ENCODE peak calls at places on chromosomes 12 and 14, in nine cellular contexts. One of them, this sample, is unnamed.

GRCh38 chr12:53484686-53485567 is 14.3 kb downstream of the MAP3K12 start:
- DNase-seq in activated effector memory CD4-positive, alpha-beta T cell treated with anti-CD3 and anti-CD28 coated beads, Interleukin-2, amount 50 U/mL, for 16 hours: no peak
- DNase-seq in NCI-H1092: no peak
- DNase-seq in NCI-H1105: no peak
- DNase-seq in Right ventricle myocardium superior: no peak
- DNase-seq in esophagus squamous epithelium: no peak
- DNase-seq in nephron progenitor cell: no peak
- DNase-seq in midbrain: no peak
- DNase-seq in T-helper 17 cell: no peak
- DNase-seq in this sample: no peak

GRCh38 chr12:26152507-26153102 is 27.8 kb upstream of the BHLHE41 start:
- DNase-seq in T-helper 17 cell: no peak
- DNase-seq in activated effector memory CD4-positive, alpha-beta T cell treated with anti-CD3 and anti-CD28 coated beads, Interleukin-2, amount 50 U/mL, for 16 hours: no peak
- DNase-seq in nephron progenitor cell: no peak
- DNase-seq in esophagus squamous epithelium: no peak
- DNase-seq in midbrain: no peak
- DNase-seq in NCI-H1092: no peak
- DNase-seq in NCI-H1105: no peak
- DNase-seq in Right ventricle myocardium superior: no peak
- DNase-seq in this sample: no peak

GRCh38 chr12:16424531-16424930 is 77.1 kb downstream of the MGST1 start:
- DNase-seq in NCI-H1092: no peak
- DNase-seq in midbrain: no peak
- DNase-seq in activated effector memory CD4-positive, alpha-beta T cell treated with anti-CD3 and anti-CD28 coated beads, Interleukin-2, amount 50 U/mL, for 16 hours: no peak
- DNase-seq in NCI-H1105: no peak
- DNase-seq in esophagus squamous epithelium: no peak
- DNase-seq in T-helper 17 cell: no peak
- DNase-seq in Right ventricle myocardium superior: no peak
- DNase-seq in nephron progenitor cell: no peak
- DNase-seq in this sample: no peak

GRCh38 chr14:89232366-89233070 is 184.5 kb downstream of the FOXN3 start:
- DNase-seq in nephron progenitor cell: no peak
- DNase-seq in Right ventricle myocardium superior: no peak
- DNase-seq in midbrain: no peak
- DNase-seq in esophagus squamous epithelium: no peak
- DNase-seq in NCI-H1092: no peak
- DNase-seq in NCI-H1105: no peak
- DNase-seq in activated effector memory CD4-positive, alpha-beta T cell treated with anti-CD3 and anti-CD28 coated beads, Interleukin-2, amount 50 U/mL, for 16 hours: no peak
- DNase-seq in T-helper 17 cell: no peak
- DNase-seq in this sample: no peak

GRCh38 chr14:37595809-37596595 is 573 bp downstream of the TTC6 start:
- DNase-seq in T-helper 17 cell: no peak
- DNase-seq in esophagus squamous epithelium: no peak
- DNase-seq in Right ventricle myocardium superior: no peak
- DNase-seq in activated effector memory CD4-positive, alpha-beta T cell treated with anti-CD3 and anti-CD28 coated beads, Interleukin-2, amount 50 U/mL, for 16 hours: peak
- DNase-seq in nephron progenitor cell: peak
- DNase-seq in NCI-H1105: peak
- DNase-seq in NCI-H1092: peak
- DNase-seq in midbrain: no peak
- DNase-seq in this sample: peak

GRCh38 chr12:121753844-121754264 is 39.6 kb downstream of the RHOF start:
- DNase-seq in NCI-H1092: no peak
- DNase-seq in esophagus squamous epithelium: no peak
- DNase-seq in NCI-H1105: no peak
- DNase-seq in activated effector memory CD4-positive, alpha-beta T cell treated with anti-CD3 and anti-CD28 coated beads, Interleukin-2, amount 50 U/mL, for 16 hours: no peak
- DNase-seq in midbrain: peak
- DNase-seq in nephron progenitor cell: no peak
- DNase-seq in T-helper 17 cell: no peak
- DNase-seq in Right ventricle myocardium superior: peak
- DNase-seq in this sample: no peak

GRCh38 chr12:104630230-104630670 is 173.5 kb downstream of the CHST11 start:
- DNase-seq in NCI-H1105: peak
- DNase-seq in T-helper 17 cell: no peak
- DNase-seq in Right ventricle myocardium superior: no peak
- DNase-seq in esophagus squamous epithelium: no peak
- DNase-seq in NCI-H1092: peak
- DNase-seq in nephron progenitor cell: peak
- DNase-seq in midbrain: no peak
- DNase-seq in activated effector memory CD4-positive, alpha-beta T cell treated with anti-CD3 and anti-CD28 coated beads, Interleukin-2, amount 50 U/mL, for 16 hours: no peak
- DNase-seq in this sample: no peak

GRCh38 chr12:107775093-107775721 is 703 bp downstream of the ASCL4 start:
- DNase-seq in T-helper 17 cell: no peak
- DNase-seq in NCI-H1092: no peak
- DNase-seq in nephron progenitor cell: peak
- DNase-seq in activated effector memory CD4-positive, alpha-beta T cell treated with anti-CD3 and anti-CD28 coated beads, Interleukin-2, amount 50 U/mL, for 16 hours: no peak
- DNase-seq in midbrain: no peak
- DNase-seq in NCI-H1105: peak
- DNase-seq in esophagus squamous epithelium: no peak
- DNase-seq in Right ventricle myocardium superior: peak
- DNase-seq in this sample: no peak

GRCh38 chr12:105330938-105331804 is 680 bp downstream of the C12orf75 start:
- DNase-seq in NCI-H1105: no peak
- DNase-seq in NCI-H1092: no peak
- DNase-seq in midbrain: no peak
- DNase-seq in Right ventricle myocardium superior: peak
- DNase-seq in esophagus squamous epithelium: no peak
- DNase-seq in nephron progenitor cell: peak
- DNase-seq in activated effector memory CD4-positive, alpha-beta T cell treated with anti-CD3 and anti-CD28 coated beads, Interleukin-2, amount 50 U/mL, for 16 hours: peak
- DNase-seq in T-helper 17 cell: no peak
- DNase-seq in this sample: no peak

GRCh38 chr12:15001733-15002471 is 29.1 kb downstream of the PDE6H start:
- DNase-seq in midbrain: peak
- DNase-seq in activated effector memory CD4-positive, alpha-beta T cell treated with anti-CD3 and anti-CD28 coated beads, Interleukin-2, amount 50 U/mL, for 16 hours: no peak
- DNase-seq in Right ventricle myocardium superior: peak
- DNase-seq in NCI-H1092: peak
- DNase-seq in esophagus squamous epithelium: no peak
- DNase-seq in T-helper 17 cell: no peak
- DNase-seq in NCI-H1105: no peak
- DNase-seq in nephron progenitor cell: peak
- DNase-seq in this sample: no peak

GRCh38 chr12:119202544-119202943 is 23.8 kb downstream of the HSPB8 start:
- DNase-seq in T-helper 17 cell: no peak
- DNase-seq in activated effector memory CD4-positive, alpha-beta T cell treated with anti-CD3 and anti-CD28 coated beads, Interleukin-2, amount 50 U/mL, for 16 hours: no peak
- DNase-seq in NCI-H1092: no peak
- DNase-seq in NCI-H1105: no peak
- DNase-seq in Right ventricle myocardium superior: no peak
- DNase-seq in esophagus squamous epithelium: no peak
- DNase-seq in midbrain: no peak
- DNase-seq in nephron progenitor cell: no peak
- DNase-seq in this sample: no peak

GRCh38 chr12:52496590-52497071 is 3.6 kb upstream of the KRT6A start:
- DNase-seq in NCI-H1092: no peak
- DNase-seq in esophagus squamous epithelium: no peak
- DNase-seq in Right ventricle myocardium superior: no peak
- DNase-seq in activated effector memory CD4-positive, alpha-beta T cell treated with anti-CD3 and anti-CD28 coated beads, Interleukin-2, amount 50 U/mL, for 16 hours: no peak
- DNase-seq in T-helper 17 cell: no peak
- DNase-seq in NCI-H1105: no peak
- DNase-seq in midbrain: no peak
- DNase-seq in nephron progenitor cell: no peak
- DNase-seq in this sample: no peak

GRCh38 chr14:21557084-21557901 is 22.6 kb downstream of the OR10G3 start:
- DNase-seq in T-helper 17 cell: peak
- DNase-seq in NCI-H1092: peak
- DNase-seq in Right ventricle myocardium superior: peak
- DNase-seq in NCI-H1105: peak
- DNase-seq in activated effector memory CD4-positive, alpha-beta T cell treated with anti-CD3 and anti-CD28 coated beads, Interleukin-2, amount 50 U/mL, for 16 hours: peak
- DNase-seq in nephron progenitor cell: peak
- DNase-seq in midbrain: peak
- DNase-seq in esophagus squamous epithelium: peak
- DNase-seq in this sample: peak

GRCh38 chr12:15044461-15044860 is 71.6 kb downstream of the PDE6H start:
- DNase-seq in activated effector memory CD4-positive, alpha-beta T cell treated with anti-CD3 and anti-CD28 coated beads, Interleukin-2, amount 50 U/mL, for 16 hours: no peak
- DNase-seq in T-helper 17 cell: no peak
- DNase-seq in Right ventricle myocardium superior: no peak
- DNase-seq in midbrain: no peak
- DNase-seq in NCI-H1105: no peak
- DNase-seq in nephron progenitor cell: no peak
- DNase-seq in NCI-H1092: no peak
- DNase-seq in esophagus squamous epithelium: no peak
- DNase-seq in this sample: no peak

GRCh38 chr12:55830601-55831406 is 1.4 kb upstream of the DNAJC14 start:
- DNase-seq in esophagus squamous epithelium: no peak
- DNase-seq in activated effector memory CD4-positive, alpha-beta T cell treated with anti-CD3 and anti-CD28 coated beads, Interleukin-2, amount 50 U/mL, for 16 hours: peak
- DNase-seq in nephron progenitor cell: peak
- DNase-seq in T-helper 17 cell: no peak
- DNase-seq in NCI-H1105: peak
- DNase-seq in midbrain: peak
- DNase-seq in Right ventricle myocardium superior: peak
- DNase-seq in NCI-H1092: peak
- DNase-seq in this sample: no peak

GRCh38 chr14:49939884-49940510 is 47.1 kb downstream of the ARF6 start:
- DNase-seq in NCI-H1092: no peak
- DNase-seq in Right ventricle myocardium superior: no peak
- DNase-seq in T-helper 17 cell: no peak
- DNase-seq in midbrain: no peak
- DNase-seq in esophagus squamous epithelium: no peak
- DNase-seq in activated effector memory CD4-positive, alpha-beta T cell treated with anti-CD3 and anti-CD28 coated beads, Interleukin-2, amount 50 U/mL, for 16 hours: no peak
- DNase-seq in nephron progenitor cell: no peak
- DNase-seq in NCI-H1105: no peak
- DNase-seq in this sample: no peak

GRCh38 chr14:70416717-70417349 is at the start of gene SYNJ2BP:
- DNase-seq in activated effector memory CD4-positive, alpha-beta T cell treated with anti-CD3 and anti-CD28 coated beads, Interleukin-2, amount 50 U/mL, for 16 hours: peak
- DNase-seq in nephron progenitor cell: peak
- DNase-seq in NCI-H1092: peak
- DNase-seq in midbrain: peak
- DNase-seq in Right ventricle myocardium superior: peak
- DNase-seq in esophagus squamous epithelium: peak
- DNase-seq in T-helper 17 cell: peak
- DNase-seq in NCI-H1105: peak
- DNase-seq in this sample: no peak

GRCh38 chr12:109677323-109677722 is 36.3 kb upstream of the FAM222A start:
- DNase-seq in midbrain: no peak
- DNase-seq in NCI-H1105: peak
- DNase-seq in nephron progenitor cell: no peak
- DNase-seq in NCI-H1092: no peak
- DNase-seq in esophagus squamous epithelium: no peak
- DNase-seq in activated effector memory CD4-positive, alpha-beta T cell treated with anti-CD3 and anti-CD28 coated beads, Interleukin-2, amount 50 U/mL, for 16 hours: no peak
- DNase-seq in Right ventricle myocardium superior: no peak
- DNase-seq in T-helper 17 cell: no peak
- DNase-seq in this sample: no peak

GRCh38 chr12:111430418-111431353 is 25.0 kb downstream of the SH2B3 start:
- DNase-seq in T-helper 17 cell: peak
- DNase-seq in NCI-H1092: no peak
- DNase-seq in NCI-H1105: no peak
- DNase-seq in Right ventricle myocardium superior: peak
- DNase-seq in activated effector memory CD4-positive, alpha-beta T cell treated with anti-CD3 and anti-CD28 coated beads, Interleukin-2, amount 50 U/mL, for 16 hours: peak
- DNase-seq in nephron progenitor cell: no peak
- DNase-seq in esophagus squamous epithelium: no peak
- DNase-seq in midbrain: no peak
- DNase-seq in this sample: no peak

GRCh38 chr12:39616251-39616650 is 3.4 kb downstream of the ABCD2 start:
- DNase-seq in esophagus squamous epithelium: no peak
- DNase-seq in NCI-H1105: no peak
- DNase-seq in activated effector memory CD4-positive, alpha-beta T cell treated with anti-CD3 and anti-CD28 coated beads, Interleukin-2, amount 50 U/mL, for 16 hours: no peak
- DNase-seq in NCI-H1092: no peak
- DNase-seq in nephron progenitor cell: no peak
- DNase-seq in midbrain: no peak
- DNase-seq in Right ventricle myocardium superior: no peak
- DNase-seq in T-helper 17 cell: no peak
- DNase-seq in this sample: no peak

GRCh38 chr12:69897744-69898143 is 72.7 kb downstream of the MYRFL start:
- DNase-seq in NCI-H1105: no peak
- DNase-seq in esophagus squamous epithelium: no peak
- DNase-seq in T-helper 17 cell: no peak
- DNase-seq in Right ventricle myocardium superior: peak
- DNase-seq in nephron progenitor cell: no peak
- DNase-seq in activated effector memory CD4-positive, alpha-beta T cell treated with anti-CD3 and anti-CD28 coated beads, Interleukin-2, amount 50 U/mL, for 16 hours: no peak
- DNase-seq in NCI-H1092: no peak
- DNase-seq in midbrain: peak
- DNase-seq in this sample: no peak

GRCh38 chr14:29236848-29237247 is 470.3 kb downstream of the FOXG1 start:
- DNase-seq in midbrain: no peak
- DNase-seq in esophagus squamous epithelium: no peak
- DNase-seq in NCI-H1092: no peak
- DNase-seq in activated effector memory CD4-positive, alpha-beta T cell treated with anti-CD3 and anti-CD28 coated beads, Interleukin-2, amount 50 U/mL, for 16 hours: no peak
- DNase-seq in NCI-H1105: no peak
- DNase-seq in nephron progenitor cell: no peak
- DNase-seq in Right ventricle myocardium superior: no peak
- DNase-seq in T-helper 17 cell: no peak
- DNase-seq in this sample: no peak

GRCh38 chr12:110737532-110737931 is 5.2 kb downstream of the PPP1CC start:
- DNase-seq in nephron progenitor cell: no peak
- DNase-seq in esophagus squamous epithelium: no peak
- DNase-seq in activated effector memory CD4-positive, alpha-beta T cell treated with anti-CD3 and anti-CD28 coated beads, Interleukin-2, amount 50 U/mL, for 16 hours: no peak
- DNase-seq in midbrain: no peak
- DNase-seq in NCI-H1092: no peak
- DNase-seq in NCI-H1105: no peak
- DNase-seq in Right ventricle myocardium superior: no peak
- DNase-seq in T-helper 17 cell: no peak
- DNase-seq in this sample: no peak

GRCh38 chr12:131950182-131950913 is 606 bp downstream of the EP400 start:
- DNase-seq in Right ventricle myocardium superior: peak
- DNase-seq in activated effector memory CD4-positive, alpha-beta T cell treated with anti-CD3 and anti-CD28 coated beads, Interleukin-2, amount 50 U/mL, for 16 hours: peak
- DNase-seq in nephron progenitor cell: peak
- DNase-seq in NCI-H1105: no peak
- DNase-seq in midbrain: no peak
- DNase-seq in T-helper 17 cell: peak
- DNase-seq in esophagus squamous epithelium: no peak
- DNase-seq in NCI-H1092: no peak
- DNase-seq in this sample: no peak

GRCh38 chr12:40854669-40855068 is 162.4 kb downstream of the CNTN1 start:
- DNase-seq in esophagus squamous epithelium: no peak
- DNase-seq in activated effector memory CD4-positive, alpha-beta T cell treated with anti-CD3 and anti-CD28 coated beads, Interleukin-2, amount 50 U/mL, for 16 hours: no peak
- DNase-seq in nephron progenitor cell: no peak
- DNase-seq in NCI-H1092: no peak
- DNase-seq in NCI-H1105: no peak
- DNase-seq in Right ventricle myocardium superior: no peak
- DNase-seq in midbrain: no peak
- DNase-seq in T-helper 17 cell: no peak
- DNase-seq in this sample: no peak

GRCh38 chr12:49777800-49778748 is 36.7 kb downstream of the TMBIM6 start:
- DNase-seq in NCI-H1105: no peak
- DNase-seq in NCI-H1092: no peak
- DNase-seq in T-helper 17 cell: peak
- DNase-seq in Right ventricle myocardium superior: peak
- DNase-seq in midbrain: no peak
- DNase-seq in activated effector memory CD4-positive, alpha-beta T cell treated with anti-CD3 and anti-CD28 coated beads, Interleukin-2, amount 50 U/mL, for 16 hours: peak
- DNase-seq in nephron progenitor cell: peak
- DNase-seq in esophagus squamous epithelium: no peak
- DNase-seq in this sample: no peak

GRCh38 chr12:117699118-117699517 is 269.7 kb downstream of the KSR2 start:
- DNase-seq in NCI-H1105: no peak
- DNase-seq in T-helper 17 cell: no peak
- DNase-seq in NCI-H1092: no peak
- DNase-seq in activated effector memory CD4-positive, alpha-beta T cell treated with anti-CD3 and anti-CD28 coated beads, Interleukin-2, amount 50 U/mL, for 16 hours: no peak
- DNase-seq in nephron progenitor cell: no peak
- DNase-seq in midbrain: no peak
- DNase-seq in esophagus squamous epithelium: no peak
- DNase-seq in Right ventricle myocardium superior: no peak
- DNase-seq in this sample: no peak

GRCh38 chr12:20181416-20181815 is 186.9 kb upstream of the PDE3A start:
- DNase-seq in T-helper 17 cell: no peak
- DNase-seq in esophagus squamous epithelium: no peak
- DNase-seq in NCI-H1105: no peak
- DNase-seq in activated effector memory CD4-positive, alpha-beta T cell treated with anti-CD3 and anti-CD28 coated beads, Interleukin-2, amount 50 U/mL, for 16 hours: no peak
- DNase-seq in nephron progenitor cell: no peak
- DNase-seq in NCI-H1092: no peak
- DNase-seq in Right ventricle myocardium superior: no peak
- DNase-seq in midbrain: no peak
- DNase-seq in this sample: no peak

GRCh38 chr12:91053951-91054715 is 3.7 kb downstream of the KERA start:
- DNase-seq in activated effector memory CD4-positive, alpha-beta T cell treated with anti-CD3 and anti-CD28 coated beads, Interleukin-2, amount 50 U/mL, for 16 hours: no peak
- DNase-seq in NCI-H1092: no peak
- DNase-seq in NCI-H1105: no peak
- DNase-seq in midbrain: no peak
- DNase-seq in nephron progenitor cell: no peak
- DNase-seq in Right ventricle myocardium superior: no peak
- DNase-seq in esophagus squamous epithelium: no peak
- DNase-seq in T-helper 17 cell: no peak
- DNase-seq in this sample: no peak

GRCh38 chr12:98575013-98575412 is 18.5 kb upstream of the SLC25A3 start:
- DNase-seq in activated effector memory CD4-positive, alpha-beta T cell treated with anti-CD3 and anti-CD28 coated beads, Interleukin-2, amount 50 U/mL, for 16 hours: no peak
- DNase-seq in NCI-H1092: no peak
- DNase-seq in midbrain: no peak
- DNase-seq in NCI-H1105: no peak
- DNase-seq in esophagus squamous epithelium: no peak
- DNase-seq in Right ventricle myocardium superior: no peak
- DNase-seq in nephron progenitor cell: no peak
- DNase-seq in T-helper 17 cell: no peak
- DNase-seq in this sample: no peak

GRCh38 chr14:56202256-56202655 is 84.0 kb downstream of the PELI2 start:
- DNase-seq in Right ventricle myocardium superior: no peak
- DNase-seq in midbrain: no peak
- DNase-seq in NCI-H1105: no peak
- DNase-seq in esophagus squamous epithelium: no peak
- DNase-seq in NCI-H1092: no peak
- DNase-seq in T-helper 17 cell: no peak
- DNase-seq in nephron progenitor cell: no peak
- DNase-seq in activated effector memory CD4-positive, alpha-beta T cell treated with anti-CD3 and anti-CD28 coated beads, Interleukin-2, amount 50 U/mL, for 16 hours: no peak
- DNase-seq in this sample: no peak

This sample was measured in SIG-M5.